ENCODE peak calls at places on chromosome X, in four cellular contexts. J, T, C and F are unnamed samples.

GRCh38 chrX:74536142-74537010 is 78.0 kb downstream of the RLIM start:
- DNase-seq in J (peak), T (no peak), C (no peak), F (peak)

GRCh38 chrX:14030248-14030592 is 528 bp upstream of the GEMIN8 start:
- DNase-seq in J (no peak), T (no peak), C (no peak), F (no peak)

GRCh38 chrX:114800719-114801118 is 216.7 kb downstream of the IL13RA2 start:
- DNase-seq in J (no peak), T (no peak), C (peak), F (no peak)

GRCh38 chrX:67720344-67720743 is 176.5 kb downstream of the AR start:
- DNase-seq in J (no peak), T (no peak), C (no peak), F (no peak)

GRCh38 chrX:340121-340520 is 21.5 kb upstream of the GTPBP6 start:
- DNase-seq in J (no peak), T (no peak), C (no peak), F (no peak)

GRCh38 chrX:12975999-12976558 is 1.2 kb downstream of the TMSB4X start:
- DNase-seq in J (no peak), T (no peak), C (no peak), F (no peak)

GRCh38 chrX:130704053-130705038 is 198.7 kb downstream of the ENOX2 start:
- DNase-seq in J (no peak), T (no peak), C (peak), F (no peak)

GRCh38 chrX:873016-873415 is 242.4 kb downstream of the SHOX start:
- DNase-seq in J (no peak), T (no peak), C (no peak), F (no peak)

GRCh38 chrX:107537815-107538214 is 88.4 kb downstream of the FRMPD3 start:
- DNase-seq in J (peak), T (no peak), C (peak), F (peak)

GRCh38 chrX:24203072-24203808 is 53.7 kb downstream of the ZFX start:
- DNase-seq in J (no peak), T (no peak), C (no peak), F (no peak)

GRCh38 chrX:123499787-123500186 is 233.1 kb downstream of the THOC2 start:
- DNase-seq in J (no peak), T (no peak), C (no peak), F (no peak)

GRCh38 chrX:20623448-20623847 is 356.7 kb upstream of the RPS6KA3 start:
- DNase-seq in J (no peak), T (no peak), C (no peak), F (no peak)

GRCh38 chrX:103629295-103630170 is 758 bp downstream of the TCEAL1 start:
- DNase-seq in J (peak), T (no peak), C (peak), F (peak)

GRCh38 chrX:103628386-103629290 is at the start of gene TCEAL1:
- DNase-seq in J (peak), T (no peak), C (peak), F (no peak)

GRCh38 chrX:103626855-103627254 is 1.9 kb upstream of the TCEAL1 start:
- DNase-seq in J (no peak), T (no peak), C (no peak), F (no peak)

DNA sequence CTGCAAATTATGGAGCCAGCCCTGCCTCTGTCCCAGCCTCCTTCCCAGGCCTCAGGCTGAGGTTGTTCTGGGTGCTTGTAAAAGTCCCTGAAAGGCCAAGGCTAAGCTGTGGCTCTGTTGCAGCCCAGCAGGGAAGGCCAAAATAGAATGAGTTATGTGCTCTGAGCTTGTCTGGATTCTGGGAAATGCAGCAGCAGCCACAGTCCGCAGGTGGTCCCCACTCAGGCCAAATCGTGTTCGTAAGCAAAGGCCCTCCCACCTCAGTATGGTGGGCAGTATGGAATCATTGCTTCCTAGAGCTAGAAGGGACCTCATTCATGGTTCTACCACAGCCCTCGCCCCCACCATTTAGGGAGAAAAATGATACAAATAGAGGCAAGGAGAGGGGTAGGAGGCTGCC is 4.7 kb upstream of the TCEAL1 start:
- DNase-seq in J (no peak), T (no peak), C (no peak), F (no peak)
- H3K9ac ChIP-seq in J (no peak), T (no peak), C (no peak), F (no peak)

GRCh38 chrX:106177106-106177981 is 9.2 kb downstream of the PWWP3B start:
- DNase-seq in J (peak), T (no peak), C (no peak), F (peak)
- TF ChIP-seq SUZ12 in J (no peak), T (no peak), C (no peak), F (no peak)

DNA sequence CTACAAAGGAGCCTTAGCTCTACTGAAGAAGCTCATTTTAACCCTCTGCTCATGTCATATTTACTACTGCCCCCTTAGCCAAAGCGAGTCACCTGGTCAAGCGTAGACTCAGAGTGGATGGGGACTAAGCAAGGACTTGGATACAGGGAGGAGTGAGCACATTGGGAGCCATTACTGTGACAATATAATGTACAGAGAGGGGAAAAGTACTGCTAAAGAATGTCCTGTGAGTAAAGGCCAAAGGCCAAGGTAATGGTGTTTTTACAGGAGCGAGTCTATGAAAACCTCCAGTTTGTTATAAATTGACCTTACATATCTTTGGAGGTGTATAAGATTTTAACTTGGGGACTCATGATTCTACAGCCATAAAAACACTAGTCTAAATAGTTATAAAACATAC is 10.6 kb upstream of the GK start:
- DNase-seq in J (no peak), T (no peak), C (peak), F (no peak)
- H3K4me3 ChIP-seq in J (no peak), T (no peak), C (no peak), F (no peak)

DNA sequence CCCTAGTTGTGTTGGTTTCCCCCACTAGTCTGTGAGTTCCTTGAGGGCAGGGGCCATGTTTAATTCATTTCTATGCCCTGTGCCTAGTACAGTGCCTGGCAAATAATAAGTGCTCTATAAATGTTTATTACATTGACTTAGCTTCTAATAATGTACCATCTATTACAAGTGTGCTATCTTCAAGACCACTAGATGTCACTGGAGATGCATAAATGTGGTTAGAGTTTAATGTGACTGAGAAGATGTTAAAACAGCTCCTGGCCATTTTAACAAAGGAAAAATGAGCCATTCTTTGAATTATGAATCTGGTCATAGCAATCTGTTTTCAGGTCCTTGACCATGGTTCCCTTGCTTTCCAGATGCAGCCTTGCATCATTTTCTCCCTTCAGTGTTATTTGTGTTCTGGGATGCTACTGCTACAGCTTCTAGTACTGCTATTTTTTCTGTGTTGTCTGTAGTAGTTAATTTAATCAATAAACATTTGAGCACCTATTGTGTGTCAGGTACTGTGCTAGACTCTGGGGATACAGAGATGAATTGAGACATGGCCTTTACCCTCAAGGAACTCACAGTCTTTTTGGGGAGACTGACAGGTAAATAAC is 43.2 kb downstream of the SLC9A6 start:
- DNase-seq in J (no peak), T (no peak), C (peak), F (peak)
- H3K9ac ChIP-seq in J (no peak), T (no peak), C (no peak), F (no peak)

GRCh38 chrX:41822917-41823316 is 98.9 kb downstream of the GPR82 start:
- DNase-seq in J (no peak), T (no peak), C (no peak), F (no peak)
- TF ChIP-seq SUZ12 in J (no peak), T (no peak), C (no peak), F (no peak)